ENCODE peak calls at places on chromosomes 4 and X, in six cellular contexts. R is C1 segment of cervical spinal cord; I is psoas muscle; H is NCI-H446; B is DMS153; Y is stimulated activated CD4-positive, alpha-beta T cell treated with anti-CD3 and anti-CD28 coated beads, Interleukin-2, amount 100 ng/mL, for 24 hours. O is an unnamed sample.

GRCh38 chr4:167014944-167015343 is 219.3 kb downstream of the SPOCK3 start:
- DNase-seq in Y (no peak), B (no peak), R (no peak), I (no peak), H (no peak), O (no peak)

GRCh38 chr4:11218692-11219091 is 210.0 kb downstream of the HS3ST1 start:
- DNase-seq in H (no peak), I (no peak), B (no peak), R (no peak), Y (no peak), O (no peak)

GRCh38 chrX:73851014-73852009 is 288.3 kb downstream of the CHIC1 start:
- DNase-seq in I (peak; percentile 94), Y (no peak), R (peak; percentile 75), H (peak; percentile 2), B (no peak), O (no peak)

GRCh38 chrX:40064055-40064597 is 33.6 kb downstream of the BCOR start:
- DNase-seq in I (no peak), R (no peak), H (no peak), B (peak; percentile 43), Y (no peak), O (no peak)

GRCh38 chr4:148026022-148026421 is 294.1 kb downstream of the ARHGAP10 start:
- DNase-seq in B (no peak), I (no peak), H (no peak), Y (no peak), R (no peak), O (no peak)

GRCh38 chrX:125436855-125437254 is 117.2 kb downstream of the TEX13C start:
- DNase-seq in H (peak; percentile 34), B (no peak), R (no peak), Y (no peak), I (no peak), O (no peak)

GRCh38 chrX:54807524-54808108 is at the start of gene MAGED2:
- DNase-seq in I (peak; percentile 58), Y (peak; percentile 22), R (peak; percentile 22), B (no peak), H (peak; percentile 4), O (no peak)

GRCh38 chr4:176339936-176340761 is 20.4 kb downstream of the SPCS3 start:
- DNase-seq in H (no peak), R (no peak), I (no peak), Y (no peak), B (no peak), O (no peak)

GRCh38 chrX:42519666-42520231 is 258.2 kb downstream of the PPP1R2C start:
- DNase-seq in B (no peak), H (peak; percentile 56), Y (no peak), R (no peak), I (no peak), O (no peak)

GRCh38 chr4:74661427-74662171 is 132.7 kb downstream of the BTC start:
- DNase-seq in R (no peak), I (no peak), H (no peak), B (no peak), Y (no peak), O (no peak)

GRCh38 chr4:80840396-80840795 is 190.1 kb upstream of the BMP3 start:
- DNase-seq in H (no peak), B (no peak), I (no peak), Y (no peak), R (no peak), O (no peak)

GRCh38 chr4:53100801-53101581 is 238.9 kb downstream of the RASL11B start:
- DNase-seq in B (no peak), R (no peak), Y (no peak), I (no peak), H (no peak), O (no peak)

GRCh38 chrX:152913354-152913753 is 15.5 kb downstream of the ZNF185 start:
- DNase-seq in I (no peak), H (no peak), R (no peak), Y (no peak), B (no peak), O (no peak)

O was measured in Right ventricle myocardium inferior.